ENCODE peak calls at places on chromosomes 11 and 22, in seven cellular contexts. K, S, E, Z, M, X and Q are unnamed samples.

GRCh38 chr11:107482234-107482633 is 24.6 kb upstream of the CWF19L2 start:
- DNase-seq in S (no peak), E (no peak), K (no peak), X (no peak), M (no peak), Z (no peak), Q (no peak)

GRCh38 chr11:61564936-61565696 is 15.8 kb downstream of the SYT7 start:
- DNase-seq in E (no peak), S (no peak), X (no peak), M (no peak), K (no peak), Z (no peak), Q (no peak)

GRCh38 chr11:77082838-77083552 is 16.2 kb downstream of the CAPN5 start:
- DNase-seq in X (peak), M (no peak), Z (no peak), K (peak), S (no peak), E (peak), Q (no peak)

GRCh38 chr22:35631597-35631996 is 14.5 kb upstream of the MB start:
- DNase-seq in X (no peak), M (peak), K (peak), S (no peak), Z (peak), E (no peak), Q (peak)

GRCh38 chr11:73752903-73753302 is 8.0 kb downstream of the RAB6A start:
- DNase-seq in E (no peak), X (no peak), M (no peak), S (peak), K (no peak), Z (peak), Q (no peak)

GRCh38 chr11:87597696-87598095 is 560.0 kb downstream of the TMEM135 start:
- DNase-seq in M (no peak), K (no peak), S (no peak), E (no peak), Z (no peak), X (no peak), Q (no peak)

GRCh38 chr22:26847046-26847445 is 189.7 kb downstream of the MIAT start:
- DNase-seq in X (no peak), Z (no peak), M (no peak), E (no peak), S (no peak), K (no peak), Q (no peak)

GRCh38 chr22:48382197-48382596 is 1445.5 kb downstream of the BRD1 start:
- DNase-seq in M (no peak), X (no peak), E (no peak), Z (no peak), K (no peak), S (no peak), Q (no peak)

GRCh38 chr11:31464436-31464835 is 45.0 kb downstream of the IMMP1L start:
- DNase-seq in Z (no peak), E (no peak), S (no peak), K (no peak), M (no peak), X (no peak), Q (no peak)

GRCh38 chr11:58963551-58964075 is 24.3 kb downstream of the GLYATL1 start:
- DNase-seq in Z (no peak), S (peak), E (no peak), K (peak), M (no peak), X (no peak), Q (no peak)

GRCh38 chr11:66708701-66709100 is 20.3 kb downstream of the SPTBN2 start:
- DNase-seq in Z (no peak), M (no peak), S (no peak), E (no peak), X (no peak), K (no peak), Q (no peak)

GRCh38 chr11:69005183-69005630 is 7.8 kb downstream of the MRGPRF start:
- DNase-seq in Z (no peak), K (no peak), S (no peak), M (no peak), X (peak), E (no peak), Q (no peak)

GRCh38 chr11:44746894-44747293 is 20.1 kb downstream of the TSPAN18 start:
- DNase-seq in Z (no peak), E (no peak), X (no peak), M (no peak), K (no peak), S (no peak), Q (no peak)

GRCh38 chr11:92296138-92296515 is 71.5 kb downstream of the FAT3 start:
- DNase-seq in K (peak), Z (peak), E (no peak), X (no peak), S (no peak), M (no peak), Q (no peak)

GRCh38 chr11:67670316-67671210 is 3.9 kb downstream of the ALDH3B2 start:
- DNase-seq in S (no peak), Z (no peak), X (no peak), M (no peak), K (no peak), E (no peak), Q (no peak)

GRCh38 chr22:22397292-22397870 is 111.2 kb downstream of the ZNF280B start:
- DNase-seq in S (peak), K (peak), X (no peak), Z (peak), M (no peak), E (no peak), Q (no peak)

GRCh38 chr22:23862103-23862502 is 4.4 kb downstream of the SLC2A11 start:
- DNase-seq in E (no peak), S (no peak), M (no peak), K (peak), Z (peak), X (no peak), Q (peak)

GRCh38 chr11:8928981-8929615 is 3.6 kb downstream of the C11orf16 start:
- DNase-seq in S (no peak), K (peak), E (no peak), M (no peak), X (no peak), Z (no peak), Q (no peak)

GRCh38 chr11:45649544-45650165 is 15.8 kb downstream of the CHST1 start:
- DNase-seq in Z (no peak), K (no peak), X (no peak), M (no peak), E (no peak), S (no peak), Q (no peak)

GRCh38 chr11:107916671-107917241 is 11.5 kb upstream of the RAB39A start:
- DNase-seq in S (no peak), E (peak), K (peak), X (no peak), Z (peak), M (peak), Q (peak)

GRCh38 chr22:33124471-33124870 is 66.3 kb upstream of the SYN3 start:
- DNase-seq in E (no peak), X (no peak), M (no peak), K (no peak), Z (peak), S (no peak), Q (no peak)

GRCh38 chr22:31272522-31273446 is 19.5 kb downstream of the PIK3IP1 start:
- DNase-seq in K (peak), S (no peak), E (no peak), Z (peak), M (peak), X (no peak), Q (peak)

GRCh38 chr11:57055780-57056179 is 67.1 kb downstream of the OR5AK2 start:
- DNase-seq in M (no peak), X (no peak), S (no peak), E (no peak), Z (no peak), K (no peak), Q (no peak)

GRCh38 chr11:9868641-9869040 is 204.8 kb downstream of the SWAP70 start:
- DNase-seq in M (no peak), E (no peak), Z (no peak), S (no peak), X (no peak), K (no peak), Q (no peak)

GRCh38 chr22:47213571-47214230 is 451.3 kb downstream of the TBC1D22A start:
- DNase-seq in E (peak), Z (peak), K (peak), X (no peak), S (no peak), M (peak), Q (peak)

GRCh38 chr11:117953029-117953671 is 23.9 kb upstream of the TMPRSS13 start:
- DNase-seq in Z (no peak), K (no peak), E (no peak), M (no peak), S (no peak), X (no peak), Q (peak)

GRCh38 chr11:47847892-47848635 is at the start of gene NUP160:
- DNase-seq in Z (peak), M (peak), K (no peak), S (peak), X (peak), E (peak), Q (peak)

GRCh38 chr11:32529994-32530588 is 53.5 kb upstream of the EIF3M start:
- DNase-seq in M (no peak), K (no peak), E (no peak), S (no peak), Z (no peak), X (no peak), Q (peak)

GRCh38 chr11:62726156-62727006 is 876 bp downstream of the HNRNPUL2 start:
- DNase-seq in K (no peak), X (no peak), E (no peak), Z (no peak), M (no peak), S (no peak), Q (no peak)

GRCh38 chr22:23137905-23138520 is 3.8 kb downstream of the RSPH14 start:
- DNase-seq in M (no peak), S (peak), K (peak), Z (no peak), X (no peak), E (peak), Q (peak)

GRCh38 chr11:102915044-102915375 is 40.2 kb upstream of the MMP12 start:
- DNase-seq in Z (no peak), E (no peak), S (no peak), K (no peak), X (no peak), M (no peak), Q (no peak)

GRCh38 chr11:2249191-2249916 is 21.0 kb downstream of the ASCL2 start:
- DNase-seq in X (no peak), K (no peak), S (no peak), M (peak), E (no peak), Z (no peak), Q (no peak)

GRCh38 chr11:12279672-12280108 is 97.7 kb upstream of the PARVA start:
- DNase-seq in K (no peak), Z (no peak), X (no peak), M (peak), E (no peak), S (no peak), Q (no peak)

GRCh38 chr22:39308614-39309363 is 10.6 kb downstream of the RPL3 start:
- DNase-seq in K (peak), S (peak), E (no peak), X (peak), Z (peak), M (no peak), Q (no peak)

GRCh38 chr11:122633219-122633829 is 22.2 kb upstream of the UBASH3B start:
- DNase-seq in Z (peak), K (peak), X (no peak), M (no peak), S (no peak), E (no peak), Q (peak)
- TF ChIP-seq CTCF in Z (peak), K (peak), X (no peak), M (no peak), S (peak), E (peak), Q (peak)

GRCh38 chr11:119863811-119864601 is 135.0 kb upstream of the NECTIN1 start:
- DNase-seq in S (no peak), E (no peak), M (peak), Z (no peak), X (no peak), K (no peak), Q (no peak)
- TF ChIP-seq CTCF in S (no peak), E (no peak), M (no peak), Z (no peak), X (no peak), K (no peak), Q (no peak)

GRCh38 chr11:13343931-13344717 is 66.5 kb downstream of the BMAL1 start:
- DNase-seq in X (peak), S (peak), Z (peak), K (peak), E (peak), M (peak), Q (peak)
- TF ChIP-seq CTCF in X (peak), S (peak), Z (peak), K (peak), E (peak), M (peak), Q (peak)

GRCh38 chr22:43887391-43887790 is 4.4 kb downstream of the PNPLA5 start:
- DNase-seq in M (no peak), X (no peak), E (no peak), Z (no peak), S (no peak), K (no peak), Q (no peak)

GRCh38 chr22:43884600-43885318 is 7.1 kb downstream of the PNPLA5 start:
- DNase-seq in Z (peak), M (peak), X (peak), E (no peak), K (peak), S (no peak), Q (peak)

GRCh38 chr22:43886231-43886630 is 5.6 kb downstream of the PNPLA5 start:
- DNase-seq in K (no peak), Z (no peak), E (no peak), X (no peak), M (no peak), S (no peak), Q (no peak)

GRCh38 chr22:43885319-43885671 is 6.5 kb downstream of the PNPLA5 start:
- DNase-seq in Z (no peak), S (no peak), K (no peak), M (no peak), X (no peak), E (no peak), Q (no peak)

GRCh38 chr22:43885786-43886185 is 6.0 kb downstream of the PNPLA5 start:
- DNase-seq in S (no peak), E (no peak), M (no peak), X (no peak), K (no peak), Z (no peak), Q (no peak)
- TF ChIP-seq CTCF in S (no peak), E (no peak), M (no peak), X (no peak), K (no peak), Z (no peak), Q (no peak)

GRCh38 chr11:130215531-130216220 is 56.1 kb downstream of the ST14 start:
- DNase-seq in K (no peak), X (no peak), S (peak), E (no peak), Z (no peak), M (no peak), Q (no peak)
- TF ChIP-seq CTCF in K (no peak), X (no peak), S (no peak), E (no peak), Z (no peak), M (no peak), Q (no peak)

GRCh38 chr11:1224491-1225385 is 1.9 kb downstream of the MUC5B start:
- DNase-seq in Z (no peak), K (no peak), X (no peak), M (peak), E (no peak), S (peak), Q (no peak)
- TF ChIP-seq CTCF in Z (no peak), K (no peak), X (no peak), M (no peak), E (no peak), S (no peak), Q (no peak)

DNA sequence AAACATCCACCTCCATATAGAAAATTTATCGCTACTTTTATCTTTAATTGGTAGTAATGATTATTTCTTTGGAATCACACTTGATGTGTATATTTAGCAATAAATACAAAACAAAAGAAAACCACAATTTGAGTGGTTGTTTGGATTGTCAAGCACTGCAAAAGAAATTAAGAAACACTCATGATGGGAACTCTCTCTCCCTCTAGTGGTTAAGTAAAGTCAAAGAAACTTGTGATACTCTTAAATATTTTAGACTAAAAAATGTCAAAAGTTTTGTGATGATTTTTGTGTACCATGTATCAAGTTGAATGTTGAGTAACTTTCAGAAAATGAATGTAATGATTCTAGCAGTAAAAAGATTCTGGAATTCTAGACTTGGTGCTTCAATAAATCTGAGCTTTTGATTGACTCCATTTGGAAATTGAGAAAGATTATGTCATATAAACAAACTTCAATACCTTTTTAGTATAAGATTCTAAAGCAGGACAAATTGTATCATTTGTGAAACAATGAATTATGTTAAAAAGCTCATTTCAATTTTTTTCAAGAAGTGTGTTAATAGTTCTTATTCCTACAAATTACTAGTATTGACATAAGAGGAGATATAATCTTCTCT is 20.8 kb downstream of the MUC15 start:
- DNase-seq in K (peak), X (no peak), E (no peak), M (no peak), S (no peak), Z (no peak), Q (no peak)
- TF ChIP-seq CTCF in K (peak), X (no peak), E (no peak), M (no peak), S (no peak), Z (peak), Q (no peak)

DNA sequence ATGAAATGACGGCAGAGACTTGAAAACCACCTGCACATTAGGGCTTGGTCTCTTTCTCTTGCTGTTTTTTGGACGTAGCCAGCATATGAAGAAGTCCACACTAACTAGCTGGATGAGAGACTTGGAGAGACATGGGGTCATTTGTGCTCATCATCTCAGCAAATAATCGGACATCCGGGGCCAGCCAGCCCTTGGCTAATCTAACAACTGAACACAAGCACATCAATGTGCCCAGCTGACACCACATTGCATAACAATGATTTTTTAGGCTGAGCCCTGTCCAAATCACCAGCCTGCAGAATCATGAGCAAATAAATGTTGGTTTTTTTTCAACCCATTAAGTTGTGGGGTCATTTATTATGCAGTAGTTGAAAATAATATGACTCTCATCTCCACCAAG is 460.3 kb upstream of the LARGE1 start:
- DNase-seq in K (no peak), M (no peak), S (no peak), E (no peak), X (no peak), Z (no peak), Q (no peak)
- TF ChIP-seq CTCF in K (no peak), M (no peak), S (no peak), E (no peak), X (no peak), Z (no peak), Q (no peak)

GRCh38 chr11:71250512-71251158 is 1.7 kb downstream of the SHANK2 start:
- DNase-seq in X (no peak), E (no peak), M (no peak), S (no peak), Z (no peak), K (no peak), Q (no peak)

GRCh38 chr11:71252782-71253730 is 679 bp upstream of the SHANK2 start:
- DNase-seq in X (no peak), M (peak), E (no peak), K (peak), Z (no peak), S (no peak), Q (no peak)

GRCh38 chr11:71252434-71252781 is at the start of gene SHANK2:
- DNase-seq in S (no peak), Z (no peak), X (no peak), E (no peak), M (peak), K (no peak), Q (no peak)

GRCh38 chr11:71251159-71251721 is 1.1 kb downstream of the SHANK2 start:
- DNase-seq in E (no peak), K (no peak), M (no peak), S (no peak), Z (no peak), X (no peak), Q (no peak)

DNA sequence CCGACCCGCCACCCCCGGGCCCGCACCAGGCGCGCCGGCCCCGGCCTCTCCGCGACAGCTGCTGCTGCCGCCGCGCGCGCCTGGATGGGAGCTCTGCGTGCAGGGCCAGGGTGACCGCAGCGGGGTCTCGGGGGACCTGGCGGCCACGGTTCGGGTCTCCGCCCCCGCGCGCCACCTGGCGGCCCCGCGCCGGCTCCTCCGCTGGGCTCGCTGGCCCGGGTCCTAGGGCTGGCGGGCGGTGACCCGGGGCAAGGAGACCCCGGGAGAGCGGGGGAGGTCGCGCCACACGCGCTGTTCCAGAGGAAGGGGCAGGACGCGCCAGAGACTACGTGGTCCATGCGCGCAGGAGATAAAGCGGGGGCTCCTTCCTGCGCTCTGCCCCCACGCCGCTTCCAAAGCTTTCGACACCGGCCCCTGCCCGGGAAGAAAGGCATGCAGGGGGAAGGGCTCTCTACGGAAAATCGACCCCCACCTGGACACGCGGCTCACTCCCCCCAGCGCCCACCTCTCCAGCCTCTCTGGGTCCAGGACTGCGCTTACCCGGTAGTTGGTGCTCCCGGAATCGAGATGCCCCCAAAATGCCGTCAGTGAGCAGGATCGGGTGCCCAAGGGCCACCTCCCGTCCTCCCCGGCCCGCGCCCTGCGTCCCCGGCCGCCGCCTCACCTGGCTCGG is 480 bp downstream of the SHANK2 start:
- DNase-seq in X (no peak), K (no peak), E (no peak), Z (no peak), M (peak), S (no peak), Q (peak)
- TF ChIP-seq CTCF in X (no peak), K (no peak), E (no peak), Z (peak), M (no peak), S (peak), Q (no peak)

GRCh38 chr22:29603358-29604191 is at the start of gene NF2:
- DNase-seq in E (peak), X (peak), Z (peak), K (peak), M (peak), S (peak), Q (peak)
- TF ChIP-seq CTCF in E (no peak), X (no peak), Z (no peak), K (no peak), M (no peak), S (no peak), Q (peak)